ENCODE peak calls at places on chromosome 2, in nine cellular contexts. F, R, N, X, G, M, A, Z and B are unnamed samples.

GRCh38 chr2:189421644-189422043 is 19.6 kb upstream of the WDR75 start:
- DNase-seq in F (no peak), R (no peak), N (no peak), X (no peak), G (no peak), M (no peak), A (no peak), Z (no peak), B (no peak)

GRCh38 chr2:170764880-170765261 is 5.3 kb upstream of the ERICH2 start:
- DNase-seq in F (no peak), R (no peak), N (no peak), X (no peak), G (no peak), M (no peak), A (no peak), Z (no peak), B (no peak)

GRCh38 chr2:210963386-210963785 is 407.0 kb downstream of the CPS1 start:
- DNase-seq in F (no peak), R (no peak), N (no peak), X (no peak), G (no peak), M (no peak), A (no peak), Z (no peak), B (no peak)

GRCh38 chr2:181778621-181779195 is 98.4 kb upstream of the NEUROD1 start:
- DNase-seq in F (peak), R (no peak), N (no peak), X (no peak), G (no peak), M (no peak), A (no peak), Z (no peak), B (no peak)

GRCh38 chr2:212337036-212337435 is 201.6 kb downstream of the ERBB4 start:
- DNase-seq in F (no peak), R (no peak), N (no peak), X (no peak), G (no peak), M (no peak), A (no peak), Z (no peak), B (no peak)

GRCh38 chr2:46970334-46971288 is 55.0 kb upstream of the MCFD2 start:
- DNase-seq in F (peak), R (peak), N (no peak), X (no peak), G (peak), M (no peak), A (no peak), Z (no peak), B (peak)

GRCh38 chr2:11250400-11251277 is 93.8 kb downstream of the ROCK2 start:
- DNase-seq in F (peak), R (no peak), N (no peak), X (no peak), G (no peak), M (no peak), A (no peak), Z (no peak), B (no peak)

GRCh38 chr2:40466926-40467325 is 15.0 kb upstream of the SLC8A1 start:
- DNase-seq in F (no peak), R (no peak), N (no peak), X (no peak), G (no peak), M (no peak), A (no peak), Z (no peak), B (no peak)

GRCh38 chr2:222362336-222362735 is 62.0 kb upstream of the SGPP2 start:
- DNase-seq in F (peak), R (no peak), N (no peak), X (no peak), G (no peak), M (no peak), A (no peak), Z (no peak), B (no peak)

GRCh38 chr2:25982968-25983280 is 627 bp upstream of the KIF3C start:
- DNase-seq in F (no peak), R (no peak), N (no peak), X (no peak), G (no peak), M (no peak), A (no peak), Z (no peak), B (no peak)

GRCh38 chr2:25983735-25984134 is 1.4 kb upstream of the KIF3C start:
- DNase-seq in F (no peak), R (no peak), N (no peak), X (no peak), G (no peak), M (no peak), A (no peak), Z (no peak), B (no peak)

GRCh38 chr2:25980951-25981350 is 1.3 kb downstream of the KIF3C start:
- DNase-seq in F (no peak), R (no peak), N (no peak), X (no peak), G (no peak), M (no peak), A (no peak), Z (no peak), B (no peak)

GRCh38 chr2:25981596-25982272 is 563 bp downstream of the KIF3C start:
- DNase-seq in F (no peak), R (no peak), N (peak), X (no peak), G (no peak), M (peak), A (peak), Z (no peak), B (no peak)

GRCh38 chr2:25982273-25982967 is at the start of gene KIF3C:
- DNase-seq in F (peak), R (peak), N (peak), X (peak), G (peak), M (peak), A (peak), Z (peak), B (peak)
- TF ChIP-seq CTCF in F (no peak), R (no peak), N (no peak), X (no peak), G (no peak), M (no peak), A (no peak), Z (no peak), B (no peak)

GRCh38 chr2:236229186-236229585 is 35.0 kb downstream of the ASB18 start:
- DNase-seq in F (no peak), R (no peak), N (no peak), X (no peak), G (no peak), M (no peak), A (no peak), Z (no peak), B (no peak)
- TF ChIP-seq CTCF in F (no peak), R (no peak), N (no peak), X (no peak), G (no peak), M (no peak), A (no peak), Z (no peak), B (no peak)

GRCh38 chr2:99067871-99068270 is 73.6 kb upstream of the C2orf15 start:
- DNase-seq in F (peak), R (peak), N (no peak), X (no peak), G (no peak), M (no peak), A (no peak), Z (no peak), B (no peak)

GRCh38 chr2:99066075-99066557 is 75.4 kb upstream of the C2orf15 start:
- DNase-seq in F (peak), R (peak), N (peak), X (no peak), G (no peak), M (no peak), A (peak), Z (no peak), B (peak)

GRCh38 chr2:99072556-99072955 is 69.0 kb upstream of the C2orf15 start:
- DNase-seq in F (no peak), R (no peak), N (no peak), X (no peak), G (no peak), M (no peak), A (no peak), Z (no peak), B (no peak)

GRCh38 chr2:99066602-99067001 is 74.9 kb upstream of the C2orf15 start:
- DNase-seq in F (peak), R (peak), N (peak), X (no peak), G (peak), M (no peak), A (peak), Z (no peak), B (peak)
- TF ChIP-seq CTCF in F (peak), R (peak), N (peak), X (no peak), G (peak), M (no peak), A (peak), Z (no peak), B (peak)

GRCh38 chr2:75157435-75157834 is 41.9 kb downstream of the TACR1 start:
- DNase-seq in F (no peak), R (no peak), N (peak), X (no peak), G (no peak), M (no peak), A (peak), Z (no peak), B (no peak)
- TF ChIP-seq CTCF in F (no peak), R (no peak), N (peak), X (peak), G (no peak), M (no peak), A (peak), Z (peak), B (no peak)

GRCh38 chr2:118221952-118222594 is 133.8 kb downstream of the INSIG2 start:
- DNase-seq in F (peak), R (peak), N (peak), X (no peak), G (peak), M (no peak), A (peak), Z (peak), B (peak)
- TF ChIP-seq CTCF in F (peak), R (peak), N (peak), X (peak), G (peak), M (peak), A (peak), Z (peak), B (peak)

GRCh38 chr2:101253013-101253712 is 477 bp downstream of the CNOT11 start:
- DNase-seq in F (peak), R (peak), N (peak), X (no peak), G (peak), M (peak), A (peak), Z (peak), B (peak)
- TF ChIP-seq CTCF in F (no peak), R (no peak), N (no peak), X (no peak), G (no peak), M (no peak), A (no peak), Z (no peak), B (no peak)

GRCh38 chr2:25086070-25086560 is 44.2 kb downstream of the EFR3B start:
- DNase-seq in F (no peak), R (no peak), N (no peak), X (no peak), G (no peak), M (no peak), A (no peak), Z (no peak), B (no peak)
- TF ChIP-seq CTCF in F (no peak), R (no peak), N (no peak), X (no peak), G (no peak), M (no peak), A (no peak), Z (no peak), B (no peak)

DNA sequence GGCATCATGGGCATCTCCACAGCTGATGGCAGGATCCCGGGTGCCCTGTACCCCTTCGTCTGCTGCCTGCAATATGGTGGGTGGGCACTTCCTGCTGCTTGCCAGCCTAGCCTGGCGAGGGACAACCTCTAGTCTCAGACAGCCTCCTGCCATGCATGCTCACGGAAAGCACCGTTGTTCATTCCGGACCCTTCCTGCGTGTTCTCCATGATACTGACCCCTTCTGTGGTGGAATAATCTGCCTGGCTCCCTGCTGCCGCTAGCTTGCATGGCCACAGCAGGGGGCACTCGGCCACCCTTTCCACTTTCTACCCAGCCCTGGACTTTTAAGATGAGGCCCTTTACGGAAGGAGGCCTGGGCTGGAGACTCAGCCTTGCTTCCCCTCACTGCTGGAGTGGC is 12.0 kb downstream of the PCARE start:
- DNase-seq in F (no peak), R (no peak), N (no peak), X (no peak), G (no peak), M (no peak), A (no peak), Z (no peak), B (no peak)
- TF ChIP-seq CTCF in F (no peak), R (no peak), N (no peak), X (no peak), G (no peak), M (no peak), A (no peak), Z (no peak), B (no peak)

GRCh38 chr2:44705356-44705755 is 236.1 kb upstream of the SIX3 start:
- DNase-seq in F (no peak), R (no peak), N (no peak), X (no peak), G (no peak), M (no peak), A (no peak), Z (no peak), B (no peak)

GRCh38 chr2:44708646-44709000 is 232.9 kb upstream of the SIX3 start:
- DNase-seq in F (no peak), R (no peak), N (no peak), X (no peak), G (no peak), M (no peak), A (no peak), Z (no peak), B (no peak)

GRCh38 chr2:44705851-44706555 is 235.5 kb upstream of the SIX3 start:
- DNase-seq in F (no peak), R (peak), N (no peak), X (no peak), G (no peak), M (peak), A (no peak), Z (no peak), B (no peak)

GRCh38 chr2:44706584-44707553 is 234.6 kb upstream of the SIX3 start:
- DNase-seq in F (no peak), R (no peak), N (no peak), X (no peak), G (no peak), M (no peak), A (no peak), Z (no peak), B (no peak)

GRCh38 chr2:44707945-44708645 is 233.4 kb upstream of the SIX3 start:
- DNase-seq in F (peak), R (peak), N (no peak), X (no peak), G (no peak), M (no peak), A (peak), Z (no peak), B (no peak)
- TF ChIP-seq CTCF in F (no peak), R (no peak), N (no peak), X (no peak), G (no peak), M (no peak), A (no peak), Z (no peak), B (no peak)